ENCODE peak calls at places on chromosome X, in five cellular contexts. One of them, this sample, is unnamed.
A peak's percentile ranks its signal among the peaks of the same experiment; 100 is the strongest.

GRCh38 chrX:107199491-107199890 is 6.7 kb downstream of the NUP62CL start:
- DNase-seq in stimulated activated CD8-positive, alpha-beta memory T cell treated with anti-CD3 and anti-CD28 coated beads, Interleukin-4, amount 100 ng/mL, for 1 hour: no peak
- DNase-seq in stimulated activated CD4-positive, alpha-beta T cell treated with anti-CD3 and anti-CD28 coated beads, Interleukin-15, amount 100 ng/mL, for 1 hour: no peak
- DNase-seq in mucosa of gallbladder: no peak
- DNase-seq in naive thymus-derived CD4-positive, alpha-beta T cell: no peak
- DNase-seq in this sample: no peak

GRCh38 chrX:16204538-16204937 is 37.3 kb downstream of the MAGEB17 start:
- DNase-seq in stimulated activated CD8-positive, alpha-beta memory T cell treated with anti-CD3 and anti-CD28 coated beads, Interleukin-4, amount 100 ng/mL, for 1 hour: no peak
- DNase-seq in stimulated activated CD4-positive, alpha-beta T cell treated with anti-CD3 and anti-CD28 coated beads, Interleukin-15, amount 100 ng/mL, for 1 hour: no peak
- DNase-seq in mucosa of gallbladder: no peak
- DNase-seq in naive thymus-derived CD4-positive, alpha-beta T cell: no peak
- DNase-seq in this sample: no peak

GRCh38 chrX:133391116-133391515 is 24.2 kb downstream of the GPC4 start:
- DNase-seq in stimulated activated CD8-positive, alpha-beta memory T cell treated with anti-CD3 and anti-CD28 coated beads, Interleukin-4, amount 100 ng/mL, for 1 hour: no peak
- DNase-seq in stimulated activated CD4-positive, alpha-beta T cell treated with anti-CD3 and anti-CD28 coated beads, Interleukin-15, amount 100 ng/mL, for 1 hour: no peak
- DNase-seq in mucosa of gallbladder: no peak
- DNase-seq in naive thymus-derived CD4-positive, alpha-beta T cell: no peak
- DNase-seq in this sample: no peak

GRCh38 chrX:49249071-49249470 is 13.8 kb downstream of the CCDC22 start:
- DNase-seq in stimulated activated CD8-positive, alpha-beta memory T cell treated with anti-CD3 and anti-CD28 coated beads, Interleukin-4, amount 100 ng/mL, for 1 hour: no peak
- DNase-seq in stimulated activated CD4-positive, alpha-beta T cell treated with anti-CD3 and anti-CD28 coated beads, Interleukin-15, amount 100 ng/mL, for 1 hour: no peak
- DNase-seq in mucosa of gallbladder: no peak
- DNase-seq in naive thymus-derived CD4-positive, alpha-beta T cell: no peak
- DNase-seq in this sample: no peak

GRCh38 chrX:30652527-30653414 is 452 bp upstream of the GK start:
- DNase-seq in stimulated activated CD8-positive, alpha-beta memory T cell treated with anti-CD3 and anti-CD28 coated beads, Interleukin-4, amount 100 ng/mL, for 1 hour: peak; percentile 77
- DNase-seq in stimulated activated CD4-positive, alpha-beta T cell treated with anti-CD3 and anti-CD28 coated beads, Interleukin-15, amount 100 ng/mL, for 1 hour: peak; percentile 73
- DNase-seq in mucosa of gallbladder: peak; percentile 94
- DNase-seq in naive thymus-derived CD4-positive, alpha-beta T cell: peak; percentile 82
- DNase-seq in this sample: peak; percentile 84

GRCh38 chrX:13495232-13495631 is 74.2 kb upstream of the EGFL6 start:
- DNase-seq in stimulated activated CD8-positive, alpha-beta memory T cell treated with anti-CD3 and anti-CD28 coated beads, Interleukin-4, amount 100 ng/mL, for 1 hour: no peak
- DNase-seq in stimulated activated CD4-positive, alpha-beta T cell treated with anti-CD3 and anti-CD28 coated beads, Interleukin-15, amount 100 ng/mL, for 1 hour: no peak
- DNase-seq in mucosa of gallbladder: peak; percentile 56
- DNase-seq in naive thymus-derived CD4-positive, alpha-beta T cell: no peak
- DNase-seq in this sample: no peak

GRCh38 chrX:70001269-70001668 is 48.5 kb downstream of the AWAT2 start:
- DNase-seq in stimulated activated CD8-positive, alpha-beta memory T cell treated with anti-CD3 and anti-CD28 coated beads, Interleukin-4, amount 100 ng/mL, for 1 hour: no peak
- DNase-seq in stimulated activated CD4-positive, alpha-beta T cell treated with anti-CD3 and anti-CD28 coated beads, Interleukin-15, amount 100 ng/mL, for 1 hour: no peak
- DNase-seq in mucosa of gallbladder: no peak
- DNase-seq in naive thymus-derived CD4-positive, alpha-beta T cell: no peak
- DNase-seq in this sample: no peak

GRCh38 chrX:119539872-119540271 is 25.3 kb downstream of the STEEP1 start:
- DNase-seq in stimulated activated CD8-positive, alpha-beta memory T cell treated with anti-CD3 and anti-CD28 coated beads, Interleukin-4, amount 100 ng/mL, for 1 hour: no peak
- DNase-seq in stimulated activated CD4-positive, alpha-beta T cell treated with anti-CD3 and anti-CD28 coated beads, Interleukin-15, amount 100 ng/mL, for 1 hour: no peak
- DNase-seq in mucosa of gallbladder: no peak
- DNase-seq in naive thymus-derived CD4-positive, alpha-beta T cell: no peak
- DNase-seq in this sample: no peak

GRCh38 chrX:10039821-10040793 is 72.9 kb downstream of the CLDN34 start:
- DNase-seq in stimulated activated CD8-positive, alpha-beta memory T cell treated with anti-CD3 and anti-CD28 coated beads, Interleukin-4, amount 100 ng/mL, for 1 hour: no peak
- DNase-seq in stimulated activated CD4-positive, alpha-beta T cell treated with anti-CD3 and anti-CD28 coated beads, Interleukin-15, amount 100 ng/mL, for 1 hour: no peak
- DNase-seq in mucosa of gallbladder: no peak
- DNase-seq in naive thymus-derived CD4-positive, alpha-beta T cell: no peak
- DNase-seq in this sample: no peak

GRCh38 chrX:119427024-119427794 is 28.1 kb downstream of the SLC25A43 start:
- DNase-seq in stimulated activated CD8-positive, alpha-beta memory T cell treated with anti-CD3 and anti-CD28 coated beads, Interleukin-4, amount 100 ng/mL, for 1 hour: no peak
- DNase-seq in stimulated activated CD4-positive, alpha-beta T cell treated with anti-CD3 and anti-CD28 coated beads, Interleukin-15, amount 100 ng/mL, for 1 hour: no peak
- DNase-seq in mucosa of gallbladder: no peak
- DNase-seq in naive thymus-derived CD4-positive, alpha-beta T cell: no peak
- DNase-seq in this sample: no peak

GRCh38 chrX:23901805-23902204 is 5.9 kb downstream of the APOO start:
- DNase-seq in stimulated activated CD8-positive, alpha-beta memory T cell treated with anti-CD3 and anti-CD28 coated beads, Interleukin-4, amount 100 ng/mL, for 1 hour: no peak
- DNase-seq in stimulated activated CD4-positive, alpha-beta T cell treated with anti-CD3 and anti-CD28 coated beads, Interleukin-15, amount 100 ng/mL, for 1 hour: no peak
- DNase-seq in mucosa of gallbladder: peak; percentile 71
- DNase-seq in naive thymus-derived CD4-positive, alpha-beta T cell: no peak
- DNase-seq in this sample: no peak

GRCh38 chrX:1502241-1502640 is 34.7 kb downstream of the P2RY8 start:
- DNase-seq in stimulated activated CD8-positive, alpha-beta memory T cell treated with anti-CD3 and anti-CD28 coated beads, Interleukin-4, amount 100 ng/mL, for 1 hour: no peak
- DNase-seq in stimulated activated CD4-positive, alpha-beta T cell treated with anti-CD3 and anti-CD28 coated beads, Interleukin-15, amount 100 ng/mL, for 1 hour: no peak
- DNase-seq in mucosa of gallbladder: no peak
- DNase-seq in naive thymus-derived CD4-positive, alpha-beta T cell: no peak
- DNase-seq in this sample: no peak

GRCh38 chrX:10676239-10676971 is 56.0 kb upstream of the MID1 start:
- DNase-seq in stimulated activated CD8-positive, alpha-beta memory T cell treated with anti-CD3 and anti-CD28 coated beads, Interleukin-4, amount 100 ng/mL, for 1 hour: no peak
- DNase-seq in stimulated activated CD4-positive, alpha-beta T cell treated with anti-CD3 and anti-CD28 coated beads, Interleukin-15, amount 100 ng/mL, for 1 hour: no peak
- DNase-seq in mucosa of gallbladder: no peak
- DNase-seq in naive thymus-derived CD4-positive, alpha-beta T cell: no peak
- DNase-seq in this sample: no peak

GRCh38 chrX:110836982-110837381 is 41.4 kb upstream of the CHRDL1 start:
- DNase-seq in stimulated activated CD8-positive, alpha-beta memory T cell treated with anti-CD3 and anti-CD28 coated beads, Interleukin-4, amount 100 ng/mL, for 1 hour: no peak
- DNase-seq in stimulated activated CD4-positive, alpha-beta T cell treated with anti-CD3 and anti-CD28 coated beads, Interleukin-15, amount 100 ng/mL, for 1 hour: no peak
- DNase-seq in mucosa of gallbladder: no peak
- DNase-seq in naive thymus-derived CD4-positive, alpha-beta T cell: no peak
- DNase-seq in this sample: no peak

GRCh38 chrX:71604796-71605568 is 13.3 kb downstream of the CXCR3 start:
- DNase-seq in stimulated activated CD8-positive, alpha-beta memory T cell treated with anti-CD3 and anti-CD28 coated beads, Interleukin-4, amount 100 ng/mL, for 1 hour: no peak
- DNase-seq in stimulated activated CD4-positive, alpha-beta T cell treated with anti-CD3 and anti-CD28 coated beads, Interleukin-15, amount 100 ng/mL, for 1 hour: no peak
- DNase-seq in mucosa of gallbladder: no peak
- DNase-seq in naive thymus-derived CD4-positive, alpha-beta T cell: no peak
- DNase-seq in this sample: no peak